ENCODE peak calls at places on chromosomes 16 and 17, in six cellular contexts. One of them, this sample, is unnamed.

GRCh38 chr16:67547423-67548264 is 14.7 kb upstream of the CTCF start:
- DNase-seq in kidney: peak; percentile 79
- DNase-seq in OCI-LY7: peak; percentile 99
- DNase-seq in nephron progenitor cell: no peak
- DNase-seq in CD8-positive, alpha-beta T cell: peak; percentile 63
- DNase-seq in BJ: no peak
- DNase-seq in this sample: no peak

GRCh38 chr16:5867250-5867649 is 769.7 kb upstream of the EEF2KMT start:
- DNase-seq in nephron progenitor cell: no peak
- DNase-seq in CD8-positive, alpha-beta T cell: no peak
- DNase-seq in kidney: no peak
- DNase-seq in OCI-LY7: no peak
- DNase-seq in BJ: no peak
- DNase-seq in this sample: no peak

GRCh38 chr17:2418572-2418971 is 17.7 kb upstream of the MNT start:
- DNase-seq in OCI-LY7: no peak
- DNase-seq in nephron progenitor cell: no peak
- DNase-seq in BJ: no peak
- DNase-seq in kidney: no peak
- DNase-seq in CD8-positive, alpha-beta T cell: no peak
- DNase-seq in this sample: no peak

GRCh38 chr16:75482434-75483205 is 12.6 kb downstream of the CHST6 start:
- DNase-seq in kidney: no peak
- DNase-seq in nephron progenitor cell: no peak
- DNase-seq in BJ: no peak
- DNase-seq in OCI-LY7: no peak
- DNase-seq in CD8-positive, alpha-beta T cell: no peak
- DNase-seq in this sample: no peak

GRCh38 chr17:58818654-58819053 is 63.0 kb downstream of the PPM1E start:
- DNase-seq in kidney: no peak
- DNase-seq in nephron progenitor cell: no peak
- DNase-seq in BJ: no peak
- DNase-seq in OCI-LY7: no peak
- DNase-seq in CD8-positive, alpha-beta T cell: no peak
- DNase-seq in this sample: no peak

GRCh38 chr17:63181856-63182255 is 215.8 kb downstream of the TANC2 start:
- DNase-seq in OCI-LY7: no peak
- DNase-seq in nephron progenitor cell: no peak
- DNase-seq in kidney: no peak
- DNase-seq in BJ: no peak
- DNase-seq in CD8-positive, alpha-beta T cell: no peak
- DNase-seq in this sample: no peak

GRCh38 chr17:45121055-45121454 is 11.3 kb downstream of the PLCD3 start:
- DNase-seq in nephron progenitor cell: no peak
- DNase-seq in BJ: no peak
- DNase-seq in CD8-positive, alpha-beta T cell: peak; percentile 10
- DNase-seq in kidney: peak; percentile 78
- DNase-seq in OCI-LY7: no peak
- DNase-seq in this sample: no peak

GRCh38 chr17:59167571-59168001 is 12.0 kb downstream of the PRR11 start:
- DNase-seq in OCI-LY7: no peak
- DNase-seq in kidney: no peak
- DNase-seq in CD8-positive, alpha-beta T cell: no peak
- DNase-seq in nephron progenitor cell: no peak
- DNase-seq in BJ: no peak
- DNase-seq in this sample: no peak

GRCh38 chr16:48330847-48331204 is 54.4 kb downstream of the SIAH1 start:
- DNase-seq in OCI-LY7: no peak
- DNase-seq in nephron progenitor cell: no peak
- DNase-seq in kidney: no peak
- DNase-seq in CD8-positive, alpha-beta T cell: no peak
- DNase-seq in BJ: no peak
- DNase-seq in this sample: no peak

GRCh38 chr17:49579522-49579921 is 3.9 kb downstream of the NXPH3 start:
- DNase-seq in kidney: no peak
- DNase-seq in OCI-LY7: no peak
- DNase-seq in BJ: no peak
- DNase-seq in CD8-positive, alpha-beta T cell: no peak
- DNase-seq in nephron progenitor cell: no peak
- DNase-seq in this sample: no peak

GRCh38 chr17:43720311-43721060 is 38.1 kb downstream of the SOST start:
- DNase-seq in BJ: no peak
- DNase-seq in CD8-positive, alpha-beta T cell: peak; percentile 75
- DNase-seq in OCI-LY7: peak; percentile 28
- DNase-seq in nephron progenitor cell: peak; percentile 75
- DNase-seq in kidney: peak; percentile 94
- DNase-seq in this sample: no peak

GRCh38 chr16:26382607-26383006 is 684.1 kb upstream of the C16orf82 start:
- DNase-seq in CD8-positive, alpha-beta T cell: no peak
- DNase-seq in BJ: no peak
- DNase-seq in OCI-LY7: no peak
- DNase-seq in kidney: no peak
- DNase-seq in nephron progenitor cell: no peak
- DNase-seq in this sample: no peak

GRCh38 chr16:65531475-65531874 is 409.6 kb upstream of the CDH11 start:
- DNase-seq in OCI-LY7: no peak
- DNase-seq in BJ: no peak
- DNase-seq in kidney: no peak
- DNase-seq in nephron progenitor cell: no peak
- DNase-seq in CD8-positive, alpha-beta T cell: no peak
- DNase-seq in this sample: no peak

GRCh38 chr17:78111012-78111726 is 17.4 kb downstream of the TMC6 start:
- DNase-seq in BJ: no peak
- DNase-seq in kidney: peak; percentile 64
- DNase-seq in CD8-positive, alpha-beta T cell: no peak
- DNase-seq in OCI-LY7: no peak
- DNase-seq in nephron progenitor cell: no peak
- DNase-seq in this sample: no peak

GRCh38 chr16:50505115-50505514 is 43.1 kb upstream of the NKD1 start:
- DNase-seq in CD8-positive, alpha-beta T cell: no peak
- DNase-seq in OCI-LY7: no peak
- DNase-seq in kidney: no peak
- DNase-seq in BJ: no peak
- DNase-seq in nephron progenitor cell: no peak
- DNase-seq in this sample: no peak

GRCh38 chr17:43366809-43367587 is 31.8 kb upstream of the ARL4D start:
- DNase-seq in OCI-LY7: no peak
- DNase-seq in BJ: no peak
- DNase-seq in kidney: peak; percentile 75
- DNase-seq in CD8-positive, alpha-beta T cell: no peak
- DNase-seq in nephron progenitor cell: no peak
- DNase-seq in this sample: no peak

GRCh38 chr17:10605221-10605783 is 51.8 kb downstream of the MYH3 start:
- DNase-seq in OCI-LY7: no peak
- DNase-seq in BJ: no peak
- DNase-seq in nephron progenitor cell: no peak
- DNase-seq in CD8-positive, alpha-beta T cell: no peak
- DNase-seq in kidney: no peak
- DNase-seq in this sample: no peak

GRCh38 chr16:30664616-30665109 is 6.4 kb downstream of the FBRS start:
- DNase-seq in kidney: no peak
- DNase-seq in OCI-LY7: no peak
- DNase-seq in CD8-positive, alpha-beta T cell: no peak
- DNase-seq in nephron progenitor cell: no peak
- DNase-seq in BJ: no peak
- DNase-seq in this sample: no peak

GRCh38 chr17:50836826-50837225 is 1.4 kb downstream of the WFIKKN2 start:
- DNase-seq in BJ: no peak
- DNase-seq in nephron progenitor cell: no peak
- DNase-seq in CD8-positive, alpha-beta T cell: no peak
- DNase-seq in kidney: peak; percentile 39
- DNase-seq in OCI-LY7: no peak
- DNase-seq in this sample: no peak

GRCh38 chr17:45722161-45722560 is 62.0 kb upstream of the CRHR1 start:
- DNase-seq in nephron progenitor cell: peak; percentile 50
- DNase-seq in BJ: no peak
- DNase-seq in OCI-LY7: no peak
- DNase-seq in kidney: no peak
- DNase-seq in CD8-positive, alpha-beta T cell: no peak
- DNase-seq in this sample: no peak

GRCh38 chr16:27977966-27978365 is 85.5 kb downstream of the GSG1L start:
- DNase-seq in kidney: no peak
- DNase-seq in nephron progenitor cell: no peak
- DNase-seq in BJ: no peak
- DNase-seq in OCI-LY7: no peak
- DNase-seq in CD8-positive, alpha-beta T cell: no peak
- DNase-seq in this sample: no peak

GRCh38 chr17:42135664-42136653 is 13.4 kb downstream of the HSPB9 start:
- DNase-seq in CD8-positive, alpha-beta T cell: no peak
- DNase-seq in kidney: peak; percentile 93
- DNase-seq in nephron progenitor cell: no peak
- DNase-seq in BJ: no peak
- DNase-seq in OCI-LY7: peak; percentile 71
- DNase-seq in this sample: peak; percentile 22

GRCh38 chr17:71234349-71234748 is 886.5 kb upstream of the SOX9 start:
- DNase-seq in OCI-LY7: no peak
- DNase-seq in CD8-positive, alpha-beta T cell: no peak
- DNase-seq in BJ: no peak
- DNase-seq in kidney: no peak
- DNase-seq in nephron progenitor cell: no peak
- DNase-seq in this sample: no peak

GRCh38 chr16:83701494-83701893 is 106.3 kb upstream of the HSBP1 start:
- DNase-seq in CD8-positive, alpha-beta T cell: no peak
- DNase-seq in kidney: no peak
- DNase-seq in BJ: no peak
- DNase-seq in OCI-LY7: peak; percentile 23
- DNase-seq in nephron progenitor cell: peak; percentile 94
- DNase-seq in this sample: no peak

GRCh38 chr17:68514809-68515208 is 2.6 kb downstream of the PRKAR1A start:
- DNase-seq in BJ: no peak
- DNase-seq in OCI-LY7: no peak
- DNase-seq in kidney: no peak
- DNase-seq in CD8-positive, alpha-beta T cell: no peak
- DNase-seq in nephron progenitor cell: no peak
- DNase-seq in this sample: no peak

GRCh38 chr17:15490634-15491261 is 23.3 kb upstream of the CDRT4 start:
- DNase-seq in OCI-LY7: no peak
- DNase-seq in nephron progenitor cell: peak; percentile 10
- DNase-seq in CD8-positive, alpha-beta T cell: no peak
- DNase-seq in kidney: peak; percentile 87
- DNase-seq in BJ: peak; percentile 40
- DNase-seq in this sample: no peak

GRCh38 chr16:83200005-83200779 is 573.4 kb downstream of the CDH13 start:
- DNase-seq in OCI-LY7: peak; percentile 3
- DNase-seq in CD8-positive, alpha-beta T cell: no peak
- DNase-seq in BJ: no peak
- DNase-seq in nephron progenitor cell: no peak
- DNase-seq in kidney: no peak
- DNase-seq in this sample: no peak

GRCh38 chr17:60748232-60748631 is 70.6 kb downstream of the BCAS3 start:
- DNase-seq in OCI-LY7: no peak
- DNase-seq in BJ: no peak
- DNase-seq in kidney: no peak
- DNase-seq in nephron progenitor cell: no peak
- DNase-seq in CD8-positive, alpha-beta T cell: no peak
- DNase-seq in this sample: no peak

GRCh38 chr16:67423015-67423414 is 6.7 kb upstream of the ZDHHC1 start:
- DNase-seq in OCI-LY7: no peak
- DNase-seq in kidney: no peak
- DNase-seq in BJ: no peak
- DNase-seq in CD8-positive, alpha-beta T cell: no peak
- DNase-seq in nephron progenitor cell: no peak
- DNase-seq in this sample: no peak

GRCh38 chr17:46868689-46869187 is 17.4 kb downstream of the WNT9B start:
- DNase-seq in nephron progenitor cell: no peak
- DNase-seq in BJ: no peak
- DNase-seq in kidney: peak; percentile 23
- DNase-seq in OCI-LY7: no peak
- DNase-seq in CD8-positive, alpha-beta T cell: no peak
- DNase-seq in this sample: no peak

DNA sequence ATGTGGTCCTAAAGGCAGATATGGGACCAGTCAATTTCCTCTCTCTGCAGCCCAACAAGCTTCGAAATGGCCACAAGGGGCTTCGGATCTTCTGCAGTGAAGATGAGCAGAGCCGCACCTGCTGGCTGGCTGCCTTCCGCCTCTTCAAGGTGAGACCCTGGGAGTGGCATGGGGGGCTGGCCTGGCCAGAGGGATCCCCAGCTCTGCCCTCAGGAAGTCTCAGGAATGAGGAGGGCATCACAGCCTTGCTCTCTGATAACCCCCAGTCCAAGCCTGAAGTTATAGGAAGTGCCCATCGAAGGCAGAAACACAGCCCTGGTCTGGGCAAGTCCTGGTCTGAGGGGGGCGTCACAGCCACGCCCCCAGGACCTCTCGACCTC is 7.1 kb downstream of the GRB7 start:
- DNase-seq in nephron progenitor cell: no peak
- DNase-seq in BJ: no peak
- DNase-seq in CD8-positive, alpha-beta T cell: no peak
- DNase-seq in kidney: peak; percentile 48
- DNase-seq in OCI-LY7: no peak
- DNase-seq in this sample: no peak
- TF ChIP-seq CTCF in nephron progenitor cell: no peak
- TF ChIP-seq CTCF in BJ: no peak
- TF ChIP-seq CTCF in CD8-positive, alpha-beta T cell: no peak
- TF ChIP-seq CTCF in kidney: no peak
- TF ChIP-seq CTCF in OCI-LY7: peak; percentile 18
- TF ChIP-seq CTCF in this sample: no peak

DNA sequence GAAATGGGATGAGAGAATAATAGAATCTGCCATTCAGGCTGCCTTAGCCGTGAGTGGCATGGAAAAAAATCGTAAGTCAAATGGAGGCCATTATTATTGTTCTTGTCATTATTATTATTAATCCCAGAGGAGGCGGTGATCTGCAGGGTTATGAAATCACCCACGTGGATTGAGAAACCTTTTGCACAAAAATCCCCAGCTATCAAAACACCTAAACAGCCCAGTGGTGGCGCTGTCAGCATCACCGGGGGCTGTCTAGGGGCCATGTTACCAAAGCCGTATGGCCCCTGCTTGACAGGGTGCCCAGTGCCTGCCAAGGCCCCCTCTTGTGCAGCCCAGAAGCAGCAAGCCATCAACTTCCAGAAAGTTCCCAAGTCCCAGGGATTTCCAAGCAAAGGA is 25.2 kb downstream of the CNGB1 start:
- DNase-seq in kidney: no peak
- DNase-seq in CD8-positive, alpha-beta T cell: no peak
- DNase-seq in nephron progenitor cell: no peak
- DNase-seq in OCI-LY7: no peak
- DNase-seq in BJ: no peak
- DNase-seq in this sample: no peak
- TF ChIP-seq CTCF in kidney: no peak
- TF ChIP-seq CTCF in CD8-positive, alpha-beta T cell: no peak
- TF ChIP-seq CTCF in nephron progenitor cell: no peak
- TF ChIP-seq CTCF in OCI-LY7: peak; percentile 51
- TF ChIP-seq CTCF in BJ: peak; percentile 20
- TF ChIP-seq CTCF in this sample: no peak

GRCh38 chr16:79757163-79757562 is 156.6 kb upstream of the MAF start:
- DNase-seq in OCI-LY7: no peak
- DNase-seq in kidney: no peak
- DNase-seq in CD8-positive, alpha-beta T cell: no peak
- DNase-seq in nephron progenitor cell: no peak
- DNase-seq in BJ: no peak
- DNase-seq in this sample: no peak
- TF ChIP-seq CTCF in OCI-LY7: no peak
- TF ChIP-seq CTCF in kidney: no peak
- TF ChIP-seq CTCF in CD8-positive, alpha-beta T cell: no peak
- TF ChIP-seq CTCF in nephron progenitor cell: no peak
- TF ChIP-seq CTCF in BJ: no peak
- TF ChIP-seq CTCF in this sample: no peak

GRCh38 chr16:54812229-54812628 is 118.4 kb upstream of the IRX5 start:
- DNase-seq in nephron progenitor cell: no peak
- DNase-seq in kidney: no peak
- DNase-seq in CD8-positive, alpha-beta T cell: no peak
- DNase-seq in OCI-LY7: no peak
- DNase-seq in BJ: no peak
- DNase-seq in this sample: no peak
- TF ChIP-seq CTCF in nephron progenitor cell: no peak
- TF ChIP-seq CTCF in kidney: no peak
- TF ChIP-seq CTCF in CD8-positive, alpha-beta T cell: no peak
- TF ChIP-seq CTCF in OCI-LY7: peak; percentile 22
- TF ChIP-seq CTCF in BJ: peak; percentile 28
- TF ChIP-seq CTCF in this sample: peak; percentile 14